ENCODE peak calls at places on chromosomes 16 and 17, in ten cellular contexts. M is left ventricle myocardium inferior; F is PC-3; R is neural progenitor cell; E is CD8-positive, alpha-beta T cell; Y is heart right ventricle; T is thyroid gland; N is IMR-90; J is prostate gland; H is tibial artery. P is an unnamed sample. For H3K4me1, the result is how much of the 10 kb centered on the place peaks cover.

GRCh38 chr16:48272837-48273421 is 25.6 kb upstream of the ABCC11 start:
- DNase-seq in E (no peak), H (peak), M (no peak), R (no peak), T (peak), F (no peak), N (no peak), Y (peak), J (no peak), P (no peak)

GRCh38 chr16:54460254-54460860 is 173.8 kb upstream of the IRX3 start:
- DNase-seq in R (no peak), J (no peak), T (no peak), E (no peak), H (no peak), M (no peak), F (no peak), N (no peak), Y (no peak), P (no peak)

GRCh38 chr16:50093607-50094570 is 28.1 kb downstream of the HEATR3 start:
- DNase-seq in E (no peak), R (no peak), F (no peak), M (peak), H (peak), T (peak), N (no peak), J (peak), Y (peak), P (peak)

GRCh38 chr16:67449328-67449727 is 18.4 kb downstream of the HSD11B2 start:
- DNase-seq in R (no peak), F (no peak), Y (peak), N (no peak), M (peak), E (no peak), J (no peak), T (peak), H (no peak), P (no peak)

GRCh38 chr16:64445649-64446048 is 676.2 kb downstream of the CDH11 start:
- DNase-seq in R (no peak), J (no peak), E (no peak), Y (no peak), F (no peak), T (no peak), M (no peak), N (peak), H (no peak), P (no peak)

GRCh38 chr17:13288248-13288647 is 270.4 kb upstream of the ELAC2 start:
- DNase-seq in T (no peak), H (no peak), R (no peak), N (no peak), J (no peak), Y (no peak), M (no peak), F (no peak), E (no peak), P (no peak)

GRCh38 chr17:7307686-7308624 is 527 bp downstream of the EIF5A start:
- DNase-seq in E (peak), N (peak), F (peak), T (peak), J (no peak), M (peak), H (no peak), Y (no peak), R (peak), P (peak)

GRCh38 chr17:79933863-79934652 is 94.8 kb upstream of the CBX4 start:
- DNase-seq in M (no peak), R (no peak), T (peak), N (peak), F (peak), H (peak), J (no peak), E (no peak), Y (no peak), P (peak)

GRCh38 chr17:21287703-21288449 is 3.4 kb downstream of the MAP2K3 start:
- DNase-seq in J (peak), M (peak), E (peak), H (peak), Y (peak), N (peak), T (peak), F (peak), R (no peak), P (peak)

GRCh38 chr17:542943-543342 is 171.7 kb downstream of the VPS53 start:
- DNase-seq in E (no peak), N (no peak), H (no peak), M (no peak), Y (no peak), J (no peak), R (no peak), T (no peak), F (no peak), P (no peak)

GRCh38 chr17:10357768-10358167 is 15.0 kb downstream of the MYH13 start:
- DNase-seq in M (no peak), N (no peak), E (no peak), R (peak), J (no peak), H (no peak), F (peak), T (peak), Y (no peak), P (no peak)

GRCh38 chr17:63974594-63975192 is 2.0 kb upstream of the SCN4A start:
- DNase-seq in H (no peak), J (no peak), R (no peak), N (peak), E (no peak), F (peak), Y (no peak), T (peak), M (no peak), P (no peak)

GRCh38 chr16:88083582-88083981 is 132.3 kb downstream of the BANP start:
- DNase-seq in N (peak), H (no peak), J (no peak), E (no peak), Y (no peak), R (no peak), F (no peak), T (no peak), M (no peak), P (no peak)

GRCh38 chr17:66964083-66964771 is at the start of gene CACNG4:
- DNase-seq in T (no peak), M (no peak), F (no peak), H (no peak), E (no peak), J (no peak), N (no peak), R (peak), Y (no peak), P (no peak)

GRCh38 chr17:80649200-80649644 is 104.6 kb downstream of the RPTOR start:
- DNase-seq in R (no peak), E (no peak), T (no peak), N (no peak), H (no peak), Y (no peak), F (peak), J (no peak), M (no peak), P (no peak)

GRCh38 chr16:10266809-10267208 is 84.6 kb upstream of the GRIN2A start:
- DNase-seq in Y (no peak), H (no peak), T (no peak), M (no peak), R (no peak), N (no peak), J (no peak), F (no peak), E (no peak), P (no peak)

GRCh38 chr16:12866981-12867551 is 34.3 kb upstream of the SHISA9 start:
- DNase-seq in J (no peak), M (no peak), Y (no peak), E (no peak), T (no peak), H (no peak), R (no peak), F (no peak), N (no peak), P (no peak)

GRCh38 chr16:3187798-3188674 is at the start of gene OR1F1:
- DNase-seq in E (no peak), F (no peak), N (peak), H (no peak), T (no peak), Y (no peak), R (peak), J (no peak), M (no peak), P (no peak)

GRCh38 chr16:58853830-58854229 is 119.7 kb upstream of the GOT2 start:
- DNase-seq in E (no peak), F (no peak), N (no peak), R (peak), T (no peak), H (no peak), M (no peak), J (no peak), Y (no peak), P (no peak)

GRCh38 chr16:85699224-85699558 is 10.4 kb upstream of the GINS2 start:
- DNase-seq in R (peak), H (no peak), N (no peak), M (no peak), E (no peak), Y (no peak), F (no peak), T (no peak), J (no peak), P (no peak)

GRCh38 chr16:88306860-88307545 is 75.8 kb upstream of the ZNF469 start:
- DNase-seq in H (no peak), M (peak), J (no peak), E (no peak), T (no peak), N (peak), F (no peak), R (no peak), Y (no peak), P (no peak)

GRCh38 chr17:73293031-73293430 is 18.8 kb downstream of the CDC42EP4 start:
- DNase-seq in E (no peak), M (no peak), J (no peak), N (no peak), H (no peak), Y (no peak), F (peak), R (no peak), T (no peak), P (no peak)

GRCh38 chr17:20896153-20896649 is 146.6 kb downstream of the USP22 start:
- DNase-seq in J (no peak), R (no peak), E (no peak), T (peak), F (no peak), Y (peak), M (no peak), N (peak), H (no peak), P (no peak)

GRCh38 chr17:75067856-75068255 is 19.9 kb upstream of the SLC16A5 start:
- DNase-seq in Y (no peak), J (no peak), E (no peak), T (no peak), F (no peak), N (no peak), H (no peak), M (no peak), R (no peak), P (no peak)

GRCh38 chr16:67720236-67720635 is 1.1 kb upstream of the GFOD2 start:
- DNase-seq in Y (no peak), H (no peak), E (no peak), N (no peak), T (no peak), M (no peak), F (no peak), J (no peak), R (peak), P (no peak)

GRCh38 chr16:11258553-11259287 is 2.7 kb upstream of the SOCS1 start:
- DNase-seq in M (peak), N (no peak), E (no peak), F (no peak), J (no peak), Y (peak), R (no peak), H (peak), T (peak), P (peak)

GRCh38 chr17:61218438-61218837 is 181.2 kb upstream of the TBX2 start:
- DNase-seq in T (no peak), N (peak), F (peak), Y (no peak), M (no peak), J (no peak), H (no peak), E (no peak), R (no peak), P (no peak)

GRCh38 chr16:28258571-28258970 is 33.8 kb upstream of the SBK1 start:
- DNase-seq in F (no peak), N (peak), R (peak), T (peak), M (peak), J (no peak), H (no peak), E (no peak), Y (peak), P (no peak)

DNA sequence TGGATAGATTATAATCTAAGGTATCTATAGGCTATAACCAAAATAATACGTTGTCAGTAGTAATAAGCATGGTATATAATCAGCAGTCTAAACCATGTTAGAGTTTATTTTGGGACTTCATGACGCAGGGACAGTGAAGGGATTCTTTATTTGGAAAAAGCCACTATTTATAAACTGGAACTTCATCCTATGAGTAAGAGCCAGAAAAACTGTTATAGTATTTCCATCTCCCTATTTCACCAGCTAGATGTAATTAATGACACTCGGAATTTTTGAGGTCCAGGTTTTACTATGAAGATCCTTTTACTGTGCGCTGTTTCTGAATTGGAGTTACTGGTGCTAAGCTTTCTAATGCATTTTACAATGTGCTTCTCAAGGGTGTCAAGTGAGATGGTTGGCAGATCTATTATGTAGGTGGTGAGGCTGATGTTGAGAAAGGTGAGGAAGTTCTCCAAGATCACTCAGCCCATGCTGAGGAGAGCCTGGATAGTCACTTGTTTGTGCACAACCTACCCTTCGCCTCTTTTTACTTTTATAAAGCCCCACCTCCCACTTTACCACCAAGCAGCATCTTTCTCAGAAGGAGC is 149.3 kb downstream of the MSI2 start:
- DNase-seq in F (no peak), J (no peak), R (peak), M (no peak), T (no peak), H (no peak), E (no peak), N (peak), Y (no peak), P (no peak)
- H3K4me3 ChIP-seq in F (no peak), J (no peak), R (no peak), M (no peak), T (no peak), H (no peak), E (no peak), N (no peak), Y (no peak), P (no peak)

DNA sequence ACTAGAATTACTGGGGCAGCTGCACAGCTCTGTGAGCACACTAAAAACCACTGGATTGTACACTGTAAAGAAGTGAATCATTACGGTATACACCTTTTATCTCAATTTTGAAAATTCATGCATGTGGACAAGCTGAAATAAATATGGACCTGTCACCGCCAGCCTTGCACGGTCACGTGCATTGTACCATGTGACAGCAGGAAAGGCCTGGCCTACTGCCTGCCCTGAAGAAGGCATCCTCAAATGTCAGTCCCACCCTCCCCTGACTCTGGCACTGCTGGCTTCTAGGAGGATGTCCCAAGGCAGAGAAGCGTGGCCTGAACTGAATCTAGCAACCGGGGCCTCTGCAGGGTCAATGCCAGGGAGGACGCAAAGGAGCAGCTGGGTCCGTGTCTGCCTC is 34.6 kb downstream of the SLC38A8 start:
- DNase-seq in T (no peak), E (no peak), M (no peak), H (no peak), J (no peak), Y (no peak), N (no peak), R (no peak), F (no peak), P (no peak)
- TF ChIP-seq CTCF in T (no peak), E (no peak), M (no peak), H (no peak), J (no peak), Y (no peak), N (no peak), R (no peak), F (no peak), P (no peak)

GRCh38 chr17:70106551-70106950 is 31.5 kb downstream of the KCNJ16 start:
- DNase-seq in Y (no peak), M (no peak), H (no peak), N (no peak), J (no peak), R (no peak), E (no peak), T (no peak), F (no peak), P (no peak)

GRCh38 chr17:70109497-70109896 is 34.5 kb downstream of the KCNJ16 start:
- DNase-seq in M (no peak), T (peak), F (no peak), R (no peak), Y (peak), N (no peak), E (no peak), H (no peak), J (no peak), P (no peak)

GRCh38 chr17:70107441-70107840 is 32.4 kb downstream of the KCNJ16 start:
- DNase-seq in N (no peak), Y (no peak), J (no peak), M (no peak), T (no peak), R (no peak), F (no peak), E (no peak), H (no peak), P (no peak)

GRCh38 chr17:70110443-70110880 is 35.4 kb downstream of the KCNJ16 start:
- DNase-seq in F (no peak), R (no peak), N (peak), H (no peak), M (no peak), Y (peak), J (no peak), T (no peak), E (no peak), P (no peak)

GRCh38 chr17:70108166-70108565 is 33.1 kb downstream of the KCNJ16 start:
- DNase-seq in N (no peak), H (no peak), M (no peak), E (no peak), F (no peak), Y (no peak), R (no peak), T (no peak), J (no peak), P (no peak)
- H3K4me1 ChIP-seq in N (under half), H (under half), M (under half), E (under half), F (under half), Y (under half), R (under half), T (under half), J (under half), P (under half)

DNA sequence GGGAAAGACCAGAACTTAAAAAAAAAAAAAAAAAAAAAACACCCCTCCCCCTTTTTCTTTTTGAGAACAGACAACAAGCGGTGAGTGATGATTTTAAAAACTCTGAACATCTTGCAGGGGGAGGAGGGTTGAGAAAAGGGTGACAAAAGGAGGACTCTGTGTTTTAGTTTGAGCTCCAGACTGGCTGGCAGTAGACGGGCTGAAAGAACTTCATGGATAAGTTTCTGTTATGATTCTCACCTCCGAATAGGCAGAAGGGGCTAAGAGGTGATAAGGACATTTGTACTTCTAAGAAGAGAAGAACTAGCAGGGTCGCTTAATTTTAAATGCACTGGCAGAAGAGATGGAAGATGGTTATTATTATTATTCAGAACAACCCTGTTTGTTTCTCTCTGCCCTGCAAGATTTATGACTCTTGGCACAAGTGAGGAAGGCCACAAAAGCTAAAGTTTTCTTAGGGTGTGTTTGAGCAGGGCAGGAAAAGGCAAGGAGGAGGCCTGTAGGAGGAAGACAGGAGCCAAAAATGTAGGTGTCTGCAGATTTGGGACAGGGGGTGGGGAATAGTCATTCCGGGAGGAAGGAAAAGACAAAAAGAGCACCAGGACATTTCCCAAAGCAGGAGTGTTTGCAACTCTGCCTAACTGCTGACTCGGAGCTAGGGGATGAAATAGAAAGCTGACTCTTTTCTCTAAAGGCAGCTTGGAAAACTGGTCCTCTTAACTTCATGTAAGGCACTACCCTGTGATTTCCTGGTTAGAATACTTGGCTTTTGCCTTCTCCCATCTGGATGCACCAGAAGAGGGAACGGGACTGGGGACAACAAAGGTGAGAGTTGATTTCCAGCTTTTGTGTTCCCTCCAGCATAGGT is 11.9 kb upstream of the HOXB2 start:
- DNase-seq in E (no peak), Y (no peak), R (no peak), F (peak), J (no peak), N (peak), T (no peak), H (no peak), M (no peak), P (no peak)
- H3K4me3 ChIP-seq in E (no peak), Y (no peak), R (no peak), F (no peak), J (no peak), N (peak), T (no peak), H (no peak), M (no peak), P (peak)

DNA sequence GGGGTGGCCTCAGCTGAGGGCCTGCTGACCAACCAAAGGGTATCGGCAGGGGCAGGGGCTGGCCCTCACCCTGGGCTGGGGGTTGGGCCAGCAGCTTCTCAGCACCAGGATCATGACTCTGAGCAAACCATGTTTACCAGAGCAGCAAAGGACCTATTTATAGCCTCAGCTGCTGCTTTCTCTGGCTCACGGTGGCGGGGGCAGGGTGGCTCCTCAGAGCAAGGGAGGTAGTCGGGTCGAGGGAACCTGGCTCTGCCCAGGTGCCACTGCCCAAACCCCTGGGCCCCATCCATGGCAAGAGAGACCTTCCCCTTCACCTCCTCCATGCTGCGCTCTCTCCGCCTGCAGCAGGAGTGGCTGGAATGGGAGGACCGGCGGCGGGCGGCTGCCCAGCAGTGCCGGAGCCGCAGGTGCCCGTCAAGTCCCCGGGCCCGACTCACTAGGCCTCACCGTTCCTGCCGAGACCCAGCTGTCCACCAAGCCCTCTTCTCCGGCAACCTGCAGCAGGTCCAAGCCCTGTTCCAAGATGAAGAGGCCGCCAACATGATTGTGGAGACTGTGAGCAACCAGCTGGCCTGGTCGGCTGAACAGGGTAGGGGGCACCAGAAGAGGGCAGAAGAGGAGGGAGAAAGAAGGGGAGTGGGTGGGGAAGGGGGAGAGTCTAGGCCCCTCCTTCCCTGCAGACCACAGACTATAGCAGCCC is at the start of gene ASB16:
- DNase-seq in E (no peak), R (peak), N (peak), T (peak), Y (peak), F (no peak), H (no peak), M (peak), J (peak), P (no peak)
- TF ChIP-seq CTCF in E (no peak), R (peak), N (no peak), T (no peak), Y (no peak), F (no peak), H (no peak), M (peak), J (no peak), P (no peak)

GRCh38 chr17:55845385-55845784 is 94.5 kb downstream of the PCTP start:
- DNase-seq in E (no peak), R (peak), J (peak), N (peak), T (peak), F (no peak), Y (peak), M (peak), H (peak), P (peak)
- H3K4me1 ChIP-seq in E (under half), R (under half), J (under half), N (under half), T (under half), F (under half), Y (under half), M (under half), H (under half), P (under half)

P was measured in lower lobe of right lung.